ENCODE peak calls at places on chromosome 4, in ten cellular contexts. F, G, R, E, P, W, V, C, S and X are unnamed samples. For H3K36me3, the result is how much of the 10 kb centered on the place peaks cover.

GRCh38 chr4:185841451-185841850 is 29.5 kb upstream of the SORBS2 start:
- DNase-seq in G (no peak), W (no peak), R (no peak), P (no peak), F (no peak), C (no peak), S (no peak), E (no peak), V (no peak), X (no peak)

GRCh38 chr4:101279377-101279871 is 67.9 kb downstream of the PPP3CA start:
- DNase-seq in G (no peak), V (peak), E (no peak), P (peak), R (no peak), F (peak), S (peak), W (no peak), C (no peak), X (peak)

GRCh38 chr4:5389756-5390155 is 318.6 kb downstream of the EVC2 start:
- DNase-seq in F (no peak), W (no peak), G (no peak), P (no peak), R (no peak), C (no peak), E (no peak), V (no peak), S (no peak), X (no peak)

GRCh38 chr4:88275516-88275915 is 8.8 kb downstream of the PPM1K start:
- DNase-seq in E (no peak), C (no peak), F (no peak), V (no peak), S (no peak), R (no peak), G (no peak), P (no peak), W (no peak), X (no peak)

GRCh38 chr4:7361256-7361655 is 73.5 kb downstream of the PSAPL1 start:
- DNase-seq in C (no peak), G (peak), S (no peak), V (peak), P (peak), R (no peak), E (no peak), W (no peak), F (peak), X (peak)

GRCh38 chr4:107060388-107060787 is 24.3 kb upstream of the DKK2 start:
- DNase-seq in V (no peak), C (no peak), P (no peak), E (no peak), S (no peak), G (no peak), F (no peak), W (no peak), R (no peak), X (no peak)

GRCh38 chr4:110619001-110619350 is 3.9 kb downstream of the PITX2 start:
- DNase-seq in V (no peak), R (no peak), W (no peak), G (no peak), P (no peak), E (no peak), S (no peak), F (no peak), C (no peak), X (no peak)

GRCh38 chr4:69617083-69617694 is 22.3 kb downstream of the UGT2A2 start:
- DNase-seq in G (peak), C (no peak), P (no peak), W (peak), S (peak), R (peak), F (no peak), V (no peak), E (no peak), X (no peak)

GRCh38 chr4:75686346-75686745 is 13.1 kb upstream of the G3BP2 start:
- DNase-seq in F (no peak), P (no peak), S (no peak), G (no peak), V (no peak), E (no peak), C (no peak), R (no peak), W (no peak), X (no peak)

GRCh38 chr4:125951275-125951887 is 636.6 kb downstream of the FAT4 start:
- DNase-seq in S (no peak), W (no peak), G (no peak), C (no peak), P (no peak), E (no peak), F (no peak), V (no peak), R (no peak), X (no peak)

DNA sequence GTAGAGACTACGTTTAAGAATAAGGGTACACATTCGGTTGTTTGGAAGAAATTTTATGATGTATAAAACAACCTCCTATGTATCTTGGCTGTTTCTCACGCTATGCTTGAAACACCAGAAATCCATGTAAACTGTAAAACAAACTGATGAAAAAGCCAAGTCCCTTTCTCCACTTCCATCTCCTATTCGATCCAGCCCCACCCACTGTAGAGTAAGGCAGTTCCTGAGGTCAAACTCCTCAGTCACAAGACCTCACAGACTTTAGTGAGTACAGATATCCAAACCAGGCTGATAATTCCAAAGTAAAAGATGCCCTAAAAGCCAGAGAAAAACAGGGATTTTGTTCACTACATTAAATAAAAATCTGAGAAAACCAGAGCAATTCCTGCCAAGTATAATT is 45.6 kb downstream of the ARHGEF38 start:
- DNase-seq in G (no peak), W (no peak), E (no peak), P (no peak), C (no peak), F (no peak), S (no peak), R (no peak), V (peak), X (no peak)
- H3K27ac ChIP-seq in G (no peak), W (no peak), E (no peak), P (no peak), C (no peak), F (no peak), S (no peak), R (no peak), V (no peak), X (no peak)

DNA sequence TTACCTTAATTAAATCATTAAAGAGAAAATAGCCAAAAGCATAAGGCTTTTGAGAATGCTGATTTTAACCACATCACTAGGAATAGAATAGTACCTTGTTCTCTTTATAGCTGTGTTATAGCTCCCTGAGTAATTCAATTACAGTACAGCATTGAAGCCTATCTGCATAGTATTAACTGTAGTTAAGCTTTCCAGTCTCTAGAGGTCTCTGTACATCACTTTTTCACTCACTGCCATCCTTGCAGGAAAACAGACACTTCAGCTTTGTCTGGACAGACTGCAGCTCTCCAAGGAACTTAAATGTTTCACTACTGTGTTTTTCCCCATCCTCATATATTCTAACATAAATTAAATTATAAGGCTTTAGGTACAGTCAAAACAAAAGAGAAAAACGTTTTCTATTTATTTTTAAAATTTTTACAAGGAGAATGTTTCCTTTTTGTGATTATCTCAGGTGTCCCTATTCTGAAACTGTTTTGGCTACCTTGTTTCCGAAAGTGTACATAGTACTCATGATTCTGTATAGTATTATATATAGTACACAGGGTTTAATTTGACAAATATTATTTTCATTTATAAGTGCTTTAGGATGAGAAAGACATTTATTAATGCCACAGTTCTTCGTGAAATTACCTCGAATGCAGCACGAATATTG is 407.9 kb downstream of the PCDH18 start:
- DNase-seq in C (no peak), E (peak), P (no peak), F (no peak), V (no peak), G (peak), W (peak), S (peak), R (no peak), X (no peak)
- H3K4me3 ChIP-seq in C (peak), E (peak), P (peak), F (peak), V (peak), G (no peak), W (no peak), S (no peak), R (peak), X (peak)

DNA sequence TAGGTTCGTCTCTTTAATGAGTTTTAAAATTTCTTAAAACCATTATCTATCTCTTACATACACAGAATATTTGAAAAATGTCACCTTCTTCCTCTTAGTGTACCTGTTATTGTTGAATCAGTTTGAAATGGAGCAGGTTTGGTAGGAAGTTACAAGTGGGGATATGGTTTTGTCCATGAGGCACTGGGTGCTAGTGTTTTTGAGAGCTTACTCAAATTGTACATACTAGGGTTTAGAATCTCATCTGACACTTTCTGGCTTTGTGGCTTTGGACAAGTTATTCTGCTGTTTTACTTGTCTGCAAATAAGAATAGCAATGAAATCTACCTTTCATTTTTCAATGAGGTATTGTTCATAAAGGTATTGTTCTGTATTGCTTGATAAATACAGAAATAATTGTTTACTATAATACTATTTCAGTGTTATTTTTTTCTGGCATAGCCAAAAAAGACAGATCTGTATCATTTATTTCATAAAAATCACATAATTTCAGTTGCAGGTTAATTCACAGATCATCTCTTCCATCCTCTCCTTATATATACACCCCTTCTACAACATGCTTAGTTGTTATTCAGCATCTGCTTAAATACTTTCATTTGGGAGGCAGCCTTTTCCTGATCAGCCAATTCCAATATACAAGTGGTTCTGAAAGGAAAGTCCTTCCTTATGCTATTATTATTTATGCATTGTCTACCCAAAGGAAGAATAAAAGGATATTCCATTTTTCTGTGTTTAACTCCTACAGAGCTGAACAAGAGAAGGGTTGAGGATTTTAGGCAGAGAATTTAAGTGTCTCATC is 13.3 kb downstream of the NCAPG start:
- DNase-seq in S (no peak), R (no peak), V (no peak), P (no peak), C (no peak), W (no peak), G (no peak), E (no peak), F (no peak), X (no peak)
- H3K36me3 ChIP-seq in S (under half), R (under half), V (under half), P (under half), C (under half), W (half or more), G (under half), E (under half), F (under half), X (under half)

DNA sequence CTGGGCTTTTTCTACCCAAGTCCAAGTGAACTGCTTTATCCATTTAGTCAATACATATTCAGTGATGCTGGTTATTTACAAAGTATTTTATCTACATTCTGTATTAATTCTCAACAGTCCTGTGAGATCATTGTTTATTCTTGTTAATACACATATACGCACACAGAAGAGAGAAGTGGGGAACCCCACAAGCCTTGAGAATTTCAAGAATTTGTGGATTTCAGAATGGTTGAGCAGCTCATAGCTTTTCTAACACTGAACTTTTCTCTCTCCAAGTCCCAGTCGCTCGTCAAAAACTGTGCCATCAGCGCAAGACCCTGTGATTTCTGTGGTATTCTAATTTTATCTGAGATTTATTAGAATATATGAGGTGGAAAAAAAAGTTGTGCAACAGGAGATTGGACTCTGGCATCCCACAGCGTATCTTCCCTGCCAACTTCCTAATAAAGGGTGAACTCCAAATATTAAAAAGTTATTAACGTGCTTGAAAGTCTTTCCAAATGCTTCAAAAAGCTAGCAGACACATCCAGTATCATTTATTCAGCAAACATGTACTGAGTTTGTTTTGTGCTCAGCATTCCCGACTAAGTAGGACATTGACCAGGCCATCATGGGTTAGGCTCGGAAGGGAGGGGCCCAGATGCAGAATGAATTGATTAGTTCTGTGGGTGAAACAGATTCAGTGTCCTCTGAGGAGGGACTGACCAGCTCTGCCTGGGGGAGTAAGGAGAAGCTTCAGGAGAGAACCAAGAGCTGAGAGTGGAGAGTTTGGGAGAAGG is 165.6 kb downstream of the CBR4 start:
- DNase-seq in R (no peak), S (peak), E (no peak), P (no peak), F (no peak), C (no peak), G (no peak), W (no peak), V (no peak), X (no peak)
- H3K27ac ChIP-seq in R (peak), S (peak), E (no peak), P (peak), F (no peak), C (peak), G (no peak), W (no peak), V (no peak), X (peak)

DNA sequence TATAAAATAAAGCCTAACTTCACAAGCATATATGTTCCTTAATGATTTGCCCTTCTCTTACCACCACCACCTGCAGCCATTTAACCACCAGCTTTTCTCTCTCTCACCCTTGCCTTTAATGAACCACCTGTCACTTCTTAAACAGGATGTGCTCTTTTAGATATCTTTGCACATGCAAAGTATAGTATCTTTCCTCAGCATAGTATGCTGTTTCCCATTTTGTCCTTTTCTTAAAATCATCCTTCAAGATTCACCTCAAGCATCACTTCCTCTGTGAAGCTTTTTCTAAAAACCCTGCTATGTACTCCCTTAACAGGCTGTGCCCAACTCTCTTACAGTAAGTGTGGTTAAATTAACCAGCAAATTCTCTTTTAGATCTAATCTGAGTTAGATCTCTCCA is 8.2 kb upstream of the CNOT6L start:
- DNase-seq in C (no peak), G (no peak), E (no peak), W (no peak), R (no peak), F (no peak), V (no peak), S (no peak), P (no peak), X (no peak)
- H3K4me3 ChIP-seq in C (no peak), G (no peak), E (no peak), W (no peak), R (no peak), F (no peak), V (no peak), S (no peak), P (no peak), X (no peak)

DNA sequence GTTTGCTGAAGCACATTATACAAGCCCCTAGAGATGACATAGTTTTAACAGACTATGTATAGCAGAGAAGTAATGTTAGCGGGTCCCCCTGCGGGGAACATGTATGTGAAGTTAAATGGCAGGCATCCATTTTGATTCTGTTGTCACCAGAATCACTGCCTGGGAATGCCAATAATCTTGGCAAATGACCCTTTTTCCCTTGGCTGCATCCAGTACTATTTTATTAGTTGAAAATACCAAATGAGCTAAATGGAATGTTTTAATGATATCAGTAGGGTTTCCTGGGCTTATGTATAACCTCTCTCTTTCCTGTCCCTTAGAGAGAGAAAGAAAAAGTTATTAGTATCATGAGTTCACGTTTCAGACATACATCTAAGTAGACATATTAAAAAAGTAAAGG is 93.6 kb downstream of the LIMCH1 start:
- DNase-seq in W (no peak), V (no peak), G (no peak), C (no peak), R (no peak), P (no peak), F (no peak), S (no peak), E (no peak), X (no peak)
- H3K36me3 ChIP-seq in W (under half), V (under half), G (under half), C (under half), R (under half), P (half or more), F (under half), S (under half), E (under half), X (under half)

DNA sequence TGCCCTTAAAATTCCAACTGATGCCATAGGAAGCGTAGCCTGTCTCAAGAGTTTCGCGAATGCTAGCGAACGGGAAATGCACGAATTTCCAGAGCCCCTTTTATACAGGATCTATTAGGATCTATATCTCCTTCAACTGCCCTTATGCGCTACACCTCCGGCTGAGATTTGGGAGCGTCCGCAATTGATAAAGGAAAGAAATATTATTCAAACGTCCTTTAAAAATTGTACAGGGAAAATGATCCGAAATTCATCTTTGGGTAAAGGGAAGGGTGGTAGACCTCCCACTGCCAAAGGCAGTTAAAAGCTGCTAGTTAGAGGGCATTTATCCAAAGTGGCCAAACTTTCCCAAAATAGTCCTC is 609 bp downstream of the NR3C2 start:
- DNase-seq in E (no peak), S (peak), G (peak), F (no peak), V (peak), C (no peak), W (peak), P (no peak), R (peak), X (no peak)
- H3K27ac ChIP-seq in E (no peak), S (no peak), G (no peak), F (no peak), V (peak), C (peak), W (no peak), P (peak), R (peak), X (peak)